ENCODE peak calls at places on chromosomes 4 and X, in seven cellular contexts. U is ovary, A is neural crest cell, K is thoracic aorta, Z is BJ, V is fibroblast of mammary gland, W is RWPE1. R is an unnamed sample.

GRCh38 chrX:48676893-48677270 is 6.7 kb upstream of the WAS start:
- DNase-seq in W (no peak), U (no peak), V (no peak), K (no peak), A (no peak), Z (no peak), R (no peak)

GRCh38 chr4:162985131-162985530 is 181.6 kb downstream of the NAF1 start:
- DNase-seq in Z (no peak), V (no peak), K (no peak), A (no peak), W (no peak), U (no peak), R (no peak)

GRCh38 chrX:43813898-43814297 is 68.4 kb downstream of the MAOB start:
- DNase-seq in W (no peak), V (peak), A (peak), U (peak), K (no peak), Z (no peak), R (no peak)

GRCh38 chr4:134944115-134944514 is 742.5 kb upstream of the PABPC4L start:
- DNase-seq in Z (no peak), K (no peak), V (no peak), U (no peak), A (no peak), W (no peak), R (no peak)

GRCh38 chr4:140944539-140944938 is 188.4 kb upstream of the TBC1D9 start:
- DNase-seq in A (no peak), V (peak), K (no peak), W (no peak), Z (no peak), U (no peak), R (peak)

GRCh38 chr4:79852305-79852730 is 220.7 kb downstream of the ANTXR2 start:
- DNase-seq in Z (no peak), V (peak), U (no peak), K (no peak), A (no peak), W (no peak), R (peak)

GRCh38 chrX:72245461-72246089 is 6.7 kb upstream of the ERCC6L start:
- DNase-seq in V (peak), U (peak), A (peak), Z (no peak), W (peak), K (no peak), R (peak)

GRCh38 chr4:152666946-152667345 is 12.9 kb downstream of the TMEM154 start:
- DNase-seq in W (no peak), A (no peak), Z (no peak), V (no peak), K (no peak), U (no peak), R (no peak)

GRCh38 chr4:39357002-39357401 is 9.2 kb downstream of the RFC1 start:
- DNase-seq in V (no peak), Z (no peak), K (no peak), U (no peak), W (no peak), A (no peak), R (no peak)

GRCh38 chr4:25308761-25309160 is 3.8 kb upstream of the ZCCHC4 start:
- DNase-seq in W (no peak), Z (no peak), U (no peak), V (peak), A (no peak), K (no peak), R (peak)

GRCh38 chr4:140426610-140427103 is 791 bp downstream of the CLGN start:
- DNase-seq in W (no peak), Z (no peak), U (no peak), A (peak), V (no peak), K (no peak), R (no peak)

GRCh38 chr4:9704551-9705332 is 76.7 kb upstream of the DRD5 start:
- DNase-seq in W (no peak), U (no peak), Z (no peak), V (no peak), K (no peak), A (no peak), R (no peak)

GRCh38 chr4:120829113-120829831 is 93.3 kb downstream of the PRDM5 start:
- DNase-seq in Z (no peak), K (no peak), A (no peak), U (no peak), V (peak), W (no peak), R (peak)

GRCh38 chr4:173507471-173508385 is 22.3 kb downstream of the HAND2 start:
- DNase-seq in W (no peak), A (no peak), K (no peak), Z (no peak), V (no peak), U (no peak), R (no peak)

GRCh38 chrX:105190252-105190853 is 30.1 kb downstream of the TEX13A start:
- DNase-seq in V (peak), W (no peak), U (no peak), Z (no peak), A (peak), K (no peak), R (no peak)

GRCh38 chrX:129981752-129982299 is 609 bp upstream of the BCORL1 start:
- DNase-seq in A (no peak), U (no peak), V (no peak), W (no peak), Z (no peak), K (no peak), R (no peak)

GRCh38 chr4:833156-833555 is 7.2 kb upstream of the CPLX1 start:
- DNase-seq in Z (no peak), V (no peak), W (no peak), K (no peak), U (no peak), A (no peak), R (no peak)

GRCh38 chr4:30763337-30763736 is 43.2 kb downstream of the PCDH7 start:
- DNase-seq in A (no peak), K (no peak), V (peak), W (no peak), Z (no peak), U (no peak), R (peak)

GRCh38 chr4:168151313-168151712 is 59.0 kb downstream of the ANXA10 start:
- DNase-seq in W (no peak), Z (no peak), K (no peak), A (no peak), U (no peak), V (no peak), R (no peak)

GRCh38 chr4:8378101-8378724 is 62.3 kb downstream of the ACOX3 start:
- DNase-seq in A (no peak), K (no peak), Z (no peak), W (no peak), V (no peak), U (no peak), R (no peak)

GRCh38 chr4:1170156-1170804 is 2.1 kb downstream of the SPON2 start:
- DNase-seq in K (no peak), A (no peak), V (no peak), U (no peak), Z (no peak), W (no peak), R (no peak)

GRCh38 chrX:100994352-100995281 is 25.1 kb downstream of the ARL13A start:
- DNase-seq in W (peak), V (peak), U (no peak), Z (no peak), K (no peak), A (no peak), R (peak)

GRCh38 chr4:147285751-147286150 is 195.1 kb upstream of the EDNRA start:
- DNase-seq in Z (no peak), V (peak), A (no peak), W (no peak), U (no peak), K (no peak), R (peak)

GRCh38 chrX:114365045-114365834 is 218.6 kb upstream of the HTR2C start:
- DNase-seq in W (no peak), U (no peak), Z (no peak), V (no peak), A (no peak), K (no peak), R (no peak)

GRCh38 chr4:140568507-140569306 is at the start of gene UCP1:
- DNase-seq in V (no peak), A (peak), K (no peak), U (no peak), W (no peak), Z (no peak), R (peak)

GRCh38 chr4:4344915-4345527 is 41.9 kb upstream of the NSG1 start:
- DNase-seq in V (no peak), U (no peak), K (no peak), A (no peak), W (no peak), Z (no peak), R (no peak)

GRCh38 chr4:76729991-76730390 is 168.0 kb downstream of the SOWAHB start:
- DNase-seq in U (no peak), Z (no peak), W (no peak), A (no peak), K (no peak), V (no peak), R (peak)

GRCh38 chr4:85477538-85477937 is 2.6 kb downstream of the ARHGAP24 start:
- DNase-seq in A (no peak), K (no peak), Z (no peak), W (no peak), U (no peak), V (peak), R (peak)

GRCh38 chr4:100949350-100949935 is 397.9 kb downstream of the PPP3CA start:
- DNase-seq in W (no peak), Z (peak), U (no peak), A (no peak), K (no peak), V (peak), R (peak)

GRCh38 chr4:64464581-64464980 is 55.3 kb upstream of the TECRL start:
- DNase-seq in U (no peak), V (no peak), A (no peak), W (no peak), Z (no peak), K (no peak), R (no peak)

GRCh38 chr4:86508436-86508835 is 85.7 kb upstream of the PTPN13 start:
- DNase-seq in V (peak), K (no peak), W (no peak), U (no peak), A (no peak), Z (peak), R (peak)

GRCh38 chrX:39721570-39722279 is 376.0 kb downstream of the BCOR start:
- DNase-seq in A (no peak), W (no peak), Z (no peak), V (peak), K (no peak), U (no peak), R (no peak)

GRCh38 chrX:17390325-17390992 is 15.5 kb downstream of the NHS start:
- DNase-seq in V (no peak), A (no peak), W (no peak), K (no peak), U (no peak), Z (no peak), R (peak)

GRCh38 chrX:51893931-51894696 is 691 bp downstream of the MAGED1 start:
- DNase-seq in V (peak), W (peak), K (no peak), U (peak), Z (no peak), A (peak), R (no peak)

GRCh38 chr4:182628000-182628399 is 289.2 kb downstream of the DCTD start:
- DNase-seq in U (no peak), K (no peak), A (no peak), W (no peak), Z (no peak), V (no peak), R (no peak)

GRCh38 chr4:113452868-113453620 is 308.5 kb downstream of the CAMK2D start:
- DNase-seq in K (no peak), U (no peak), A (no peak), Z (no peak), V (peak), W (no peak), R (no peak)

GRCh38 chr4:111689214-111689613 is 456.0 kb upstream of the FAM241A start:
- DNase-seq in U (no peak), Z (peak), W (no peak), K (no peak), A (no peak), V (peak), R (peak)

GRCh38 chrX:51456246-51456645 is 40.1 kb downstream of the NUDT11 start:
- DNase-seq in A (no peak), K (no peak), V (no peak), W (no peak), Z (no peak), U (no peak), R (no peak)

GRCh38 chr4:91198951-91199350 is 1071.8 kb downstream of the CCSER1 start:
- DNase-seq in V (no peak), U (no peak), K (no peak), Z (no peak), A (no peak), W (no peak), R (no peak)

GRCh38 chrX:108224218-108224617 is 132.6 kb downstream of the ATG4A start:
- DNase-seq in Z (no peak), A (no peak), W (no peak), K (no peak), V (no peak), U (no peak), R (no peak)

GRCh38 chrX:108223606-108224005 is 132.0 kb downstream of the ATG4A start:
- DNase-seq in K (no peak), W (no peak), Z (no peak), V (no peak), U (no peak), A (no peak), R (no peak)

GRCh38 chrX:108225456-108225730 is 133.8 kb downstream of the ATG4A start:
- DNase-seq in U (no peak), V (no peak), A (no peak), W (no peak), Z (no peak), K (no peak), R (no peak)

GRCh38 chrX:108221481-108221880 is 129.9 kb downstream of the ATG4A start:
- DNase-seq in W (no peak), K (no peak), Z (no peak), V (no peak), A (no peak), U (no peak), R (no peak)

DNA sequence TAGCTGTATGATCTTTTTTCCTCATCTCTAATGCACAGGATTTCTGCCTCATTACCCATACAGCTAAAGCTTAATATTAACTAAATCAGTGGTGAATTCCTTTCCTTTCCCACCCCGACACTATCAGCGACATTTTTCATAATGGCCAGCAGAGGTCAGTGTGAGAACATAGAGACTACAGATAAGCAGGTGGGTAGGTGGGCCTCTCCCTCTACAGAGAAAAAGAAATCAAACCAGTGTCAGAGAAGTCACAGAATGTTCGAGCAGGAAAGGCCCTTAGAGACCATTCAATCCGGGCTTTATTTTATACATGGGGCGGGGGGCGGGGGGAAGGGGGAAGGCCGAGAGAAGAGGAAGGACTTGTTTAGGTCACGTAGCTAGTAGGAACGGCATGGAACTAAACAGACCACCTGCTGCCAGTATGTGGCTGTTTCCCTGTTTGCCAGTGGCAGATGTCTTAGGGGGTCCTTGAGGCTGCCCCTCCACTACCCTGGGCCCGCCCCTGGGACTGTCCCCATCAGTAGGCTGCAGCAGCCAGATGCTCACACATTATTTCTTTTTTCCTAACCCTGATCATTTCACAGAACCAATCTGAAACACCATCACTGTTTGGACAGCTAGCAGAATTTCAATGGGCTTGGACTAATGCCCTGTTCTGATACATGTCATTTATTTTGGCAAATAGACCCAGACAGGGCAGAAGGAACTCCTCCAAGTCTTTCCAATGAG is 133.3 kb downstream of the ATG4A start:
- DNase-seq in U (no peak), Z (no peak), W (peak), K (no peak), V (peak), A (peak), R (peak)
- TF ChIP-seq CTCF in U (peak), Z (peak), W (peak), K (peak), V (peak), A (peak), R (peak)

GRCh38 chrX:11540532-11541377 is 125.0 kb downstream of the ARHGAP6 start:
- DNase-seq in K (no peak), W (no peak), U (no peak), V (no peak), A (no peak), Z (no peak), R (peak)
- TF ChIP-seq CTCF in K (no peak), W (no peak), U (no peak), V (peak), A (no peak), Z (no peak), R (no peak)

DNA sequence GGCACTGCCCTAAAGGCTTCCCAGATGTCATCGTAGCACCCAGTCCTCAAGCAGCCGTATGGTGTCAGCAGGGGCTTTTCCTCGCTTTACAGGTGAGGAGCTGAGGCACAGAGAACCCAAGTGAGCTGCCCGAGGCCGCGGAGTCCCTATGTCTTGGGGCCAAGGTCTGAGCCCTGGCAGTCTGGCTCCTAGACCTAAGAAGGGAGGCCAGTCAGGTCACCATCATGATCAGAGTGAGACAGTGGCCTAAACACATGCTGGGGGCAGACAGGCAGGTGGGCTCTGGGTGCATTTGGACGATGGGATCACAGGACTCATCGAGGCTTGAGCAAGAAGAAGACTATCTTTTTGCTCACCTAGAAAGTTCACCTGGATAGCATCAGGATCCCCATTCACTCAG is 94.9 kb downstream of the WFS1 start:
- DNase-seq in U (no peak), W (no peak), V (no peak), A (no peak), Z (no peak), K (no peak), R (no peak)
- TF ChIP-seq CTCF in U (no peak), W (no peak), V (no peak), A (no peak), Z (no peak), K (no peak), R (no peak)

DNA sequence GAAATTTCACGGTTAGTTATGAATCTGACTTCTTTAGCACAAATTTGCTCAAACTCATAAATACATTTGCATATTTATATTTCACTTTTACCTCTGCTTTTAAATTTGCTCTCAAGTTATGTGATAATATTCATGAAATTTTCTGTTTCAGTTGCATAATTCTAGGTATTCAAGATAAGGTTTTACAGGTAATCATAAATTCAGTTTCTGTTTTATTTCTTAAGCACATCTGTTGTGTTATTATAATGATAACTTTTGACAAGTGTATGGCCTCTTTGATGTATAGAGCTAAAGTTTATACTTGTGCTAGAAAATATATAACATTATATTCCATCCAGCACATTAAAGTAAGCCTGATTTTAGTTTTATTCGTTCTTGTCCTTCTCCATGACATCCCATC is 308.1 kb downstream of the SLC7A11 start:
- DNase-seq in U (no peak), V (no peak), W (no peak), A (no peak), K (no peak), Z (no peak), R (no peak)
- TF ChIP-seq CTCF in U (no peak), V (no peak), W (no peak), A (no peak), K (no peak), Z (no peak), R (no peak)

DNA sequence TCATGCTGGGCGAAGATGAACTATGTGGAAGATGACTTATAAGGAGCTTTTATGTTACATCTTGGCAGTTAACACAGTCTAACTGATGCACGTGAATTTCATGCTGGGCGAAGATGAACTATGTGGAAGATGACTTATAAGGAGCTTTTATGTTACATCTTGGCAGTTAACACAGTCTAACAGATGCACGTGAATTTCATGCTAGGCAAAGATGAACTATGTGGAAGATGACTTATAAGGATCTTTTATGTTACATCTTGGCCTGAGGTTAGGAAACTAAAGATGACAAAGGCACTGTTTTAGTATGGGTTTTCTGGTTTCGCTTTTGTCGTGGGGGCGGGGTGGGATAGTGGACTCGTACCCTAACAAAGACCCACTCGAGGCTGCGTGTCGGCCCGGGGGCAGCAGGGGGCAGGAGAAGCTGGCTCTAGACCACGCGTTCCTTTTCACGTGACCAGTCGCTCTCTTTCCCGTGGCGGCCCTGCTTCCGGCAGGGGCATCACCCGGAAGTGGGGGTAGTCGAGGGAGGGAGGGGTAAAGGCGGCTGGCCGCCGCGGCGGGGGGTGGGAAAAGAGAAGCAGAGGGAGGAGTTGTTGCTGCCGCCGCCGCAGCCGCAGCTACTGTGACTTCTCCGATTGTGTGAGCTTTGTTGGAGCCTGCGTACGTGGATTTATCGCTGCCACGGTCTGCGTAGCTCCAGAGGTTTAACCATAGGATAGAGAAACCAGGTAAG is at the start of gene ATP7A:
- DNase-seq in V (peak), K (peak), A (peak), Z (peak), W (peak), U (peak), R (peak)
- TF ChIP-seq CTCF in V (peak), K (peak), A (peak), Z (peak), W (peak), U (peak), R (peak)

GRCh38 chrX:74925210-74926088 is at the start of gene NEXMIF:
- DNase-seq in V (peak), Z (no peak), K (no peak), A (no peak), W (peak), U (peak), R (peak)
- TF ChIP-seq CTCF in V (no peak), Z (peak), K (no peak), A (peak), W (no peak), U (no peak), R (peak)

GRCh38 chrX:54171527-54171926 is 11.5 kb downstream of the FAM120C start:
- DNase-seq in K (no peak), A (no peak), Z (no peak), U (no peak), V (peak), W (no peak), R (peak)
- TF ChIP-seq CTCF in K (no peak), A (no peak), Z (no peak), U (no peak), V (no peak), W (no peak), R (no peak)